ENCODE peak calls at places on chromosomes 16 and 17, in nine cellular contexts. W, A, M, O, G, R, J, C and K are unnamed samples.
A peak's percentile ranks its signal among the peaks of the same experiment; 100 is the strongest.

GRCh38 chr16:84643677-84644076 is 4.6 kb upstream of the KLHL36 start:
- DNase-seq in O (no peak), G (no peak), R (no peak), A (no peak), W (peak; percentile 22), M (no peak), C (no peak), J (no peak), K (no peak)

GRCh38 chr17:71334041-71334781 is 786.6 kb upstream of the SOX9 start:
- DNase-seq in R (no peak), A (no peak), G (no peak), C (no peak), O (no peak), J (no peak), M (no peak), W (peak; percentile 16), K (no peak)

GRCh38 chr17:78716292-78716691 is 65.8 kb downstream of the CYTH1 start:
- DNase-seq in C (no peak), J (no peak), O (no peak), G (no peak), A (no peak), M (no peak), W (no peak), R (no peak), K (no peak)

GRCh38 chr17:5544115-5544514 is 40.2 kb downstream of the NLRP1 start:
- DNase-seq in A (no peak), M (no peak), W (no peak), C (no peak), O (no peak), J (no peak), R (no peak), G (no peak), K (peak; percentile 44)

GRCh38 chr17:36888236-36888957 is 48.9 kb upstream of the LHX1 start:
- DNase-seq in G (no peak), W (no peak), J (no peak), A (no peak), M (no peak), O (no peak), R (no peak), C (no peak), K (no peak)

GRCh38 chr17:77318491-77319210 is 177.9 kb downstream of the SEC14L1 start:
- DNase-seq in A (no peak), J (peak; percentile 66), R (no peak), O (no peak), G (no peak), W (peak; percentile 54), C (no peak), M (no peak), K (peak; percentile 70)

GRCh38 chr17:6936370-6937028 is 59.4 kb upstream of the ALOX12 start:
- DNase-seq in A (no peak), G (no peak), M (peak; percentile 57), J (peak; percentile 52), C (no peak), O (no peak), R (no peak), W (peak; percentile 22), K (no peak)

GRCh38 chr16:1745900-1746692 is 25.2 kb downstream of the NME3 start:
- DNase-seq in O (no peak), R (no peak), A (peak; percentile 37), C (no peak), W (peak; percentile 55), G (no peak), M (no peak), J (no peak), K (no peak)

DNA sequence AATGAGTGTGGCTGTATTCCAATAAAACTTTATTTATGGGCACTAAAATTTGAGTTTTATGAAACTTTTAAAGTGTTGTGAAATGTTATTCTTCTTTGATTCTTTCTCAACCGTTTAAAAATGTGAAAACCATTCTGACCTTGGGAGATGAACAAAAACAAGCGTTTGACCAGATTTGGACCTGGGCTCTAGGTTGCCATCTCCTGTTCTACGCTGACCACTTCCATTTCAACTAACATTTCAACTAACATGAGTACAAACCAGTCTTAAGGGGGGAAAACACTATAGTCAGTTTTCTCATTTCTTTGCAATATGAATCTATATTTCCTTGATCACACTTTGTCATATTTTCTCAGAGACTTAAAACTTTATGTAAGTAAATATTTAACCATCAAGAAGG is 118.4 kb upstream of the IRX5 start:
- DNase-seq in R (no peak), W (peak; percentile 21), J (no peak), O (no peak), G (no peak), A (no peak), C (no peak), M (no peak), K (no peak)
- TF ChIP-seq CTCF in R (no peak), W (peak; percentile 22), J (no peak), O (no peak), G (no peak), A (peak; percentile 28), C (no peak), M (no peak), K (peak; percentile 61)

GRCh38 chr16:58462997-58463891 is 36.7 kb upstream of the NDRG4 start:
- DNase-seq in G (peak; percentile 32), M (peak; percentile 36), O (no peak), A (no peak), W (no peak), C (no peak), R (peak; percentile 43), J (peak; percentile 62), K (no peak)

GRCh38 chr16:58464047-58464915 is 35.7 kb upstream of the NDRG4 start:
- DNase-seq in G (no peak), R (no peak), M (peak; percentile 62), O (no peak), J (peak; percentile 56), A (no peak), C (no peak), W (no peak), K (no peak)

GRCh38 chr16:58466396-58466795 is 33.5 kb upstream of the NDRG4 start:
- DNase-seq in W (no peak), R (no peak), J (no peak), G (no peak), M (no peak), C (no peak), A (no peak), O (no peak), K (no peak)

GRCh38 chr16:58465817-58466216 is 34.1 kb upstream of the NDRG4 start:
- DNase-seq in O (no peak), A (no peak), J (no peak), C (no peak), M (no peak), W (no peak), G (no peak), R (no peak), K (no peak)

DNA sequence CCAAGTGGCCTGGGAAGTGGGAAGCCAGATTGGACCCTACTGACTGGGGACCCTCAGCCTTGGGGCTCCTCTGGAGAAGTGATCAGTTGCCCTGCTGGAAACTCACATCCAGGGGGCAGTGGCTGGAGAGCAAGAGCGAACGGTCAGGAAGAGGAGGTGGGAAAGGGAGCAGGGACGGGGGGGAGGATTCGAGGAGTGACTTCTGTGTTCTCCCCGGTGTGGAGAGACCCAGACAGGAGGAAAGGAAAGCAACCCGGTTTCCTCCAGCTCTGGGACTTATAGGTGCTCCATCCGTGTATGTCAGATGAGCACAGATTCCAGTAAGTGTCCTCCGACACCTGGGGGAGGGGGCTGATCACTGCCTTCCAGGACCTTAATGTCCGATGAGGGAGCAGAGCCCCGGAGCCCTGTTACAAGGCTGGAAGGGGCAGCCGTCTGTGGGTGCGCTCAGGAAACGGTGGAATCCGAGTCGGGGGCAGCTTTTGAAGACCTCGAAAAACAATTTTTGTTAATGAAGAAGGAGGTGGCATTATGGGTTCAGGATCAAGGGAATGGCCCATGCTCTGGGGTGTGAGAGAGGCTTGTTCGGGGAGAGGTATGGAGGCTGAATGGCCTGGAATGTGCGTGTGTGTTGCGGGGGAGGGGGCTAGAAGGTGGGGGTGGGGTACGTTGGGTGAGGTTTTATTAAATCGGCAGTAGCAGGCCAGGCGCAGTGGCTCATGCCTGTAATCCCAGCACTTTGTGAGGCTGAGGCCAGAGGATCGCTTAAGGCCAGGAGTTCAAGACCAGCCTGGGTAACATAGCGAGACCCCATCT is 34.8 kb upstream of the NDRG4 start:
- DNase-seq in O (no peak), R (no peak), M (peak; percentile 59), J (peak; percentile 67), C (no peak), W (no peak), G (no peak), A (no peak), K (no peak)
- TF ChIP-seq CTCF in O (no peak), R (no peak), M (peak; percentile 24), J (no peak), C (no peak), W (no peak), G (no peak), A (no peak), K (peak; percentile 49)

GRCh38 chr16:54937673-54938350 is 7.1 kb downstream of the IRX5 start:
- DNase-seq in G (no peak), O (no peak), M (no peak), J (no peak), R (no peak), C (no peak), W (no peak), A (no peak), K (peak; percentile 72)

GRCh38 chr16:54935411-54936085 is 4.9 kb downstream of the IRX5 start:
- DNase-seq in M (no peak), R (no peak), G (no peak), W (no peak), C (no peak), J (no peak), A (no peak), O (no peak), K (no peak)

GRCh38 chr16:54936086-54936978 is 5.7 kb downstream of the IRX5 start:
- DNase-seq in M (peak; percentile 26), R (no peak), A (no peak), J (no peak), G (no peak), O (no peak), W (peak; percentile 57), C (no peak), K (no peak)

GRCh38 chr16:54938351-54939346 is 8.0 kb downstream of the IRX5 start:
- DNase-seq in G (no peak), C (no peak), M (no peak), R (no peak), A (no peak), J (no peak), O (no peak), W (no peak), K (peak; percentile 73)

GRCh38 chr16:54936979-54937672 is 6.5 kb downstream of the IRX5 start:
- DNase-seq in W (peak; percentile 65), O (no peak), G (peak; percentile 58), C (no peak), J (no peak), M (peak; percentile 38), A (no peak), R (no peak), K (peak; percentile 72)
- TF ChIP-seq CTCF in W (peak; percentile 57), O (peak; percentile 45), G (peak; percentile 87), C (no peak), J (no peak), M (peak; percentile 66), A (peak; percentile 76), R (no peak), K (peak; percentile 82)

GRCh38 chr16:57830890-57831484 is 28.7 kb upstream of the KIFC3 start:
- DNase-seq in R (no peak), C (no peak), J (no peak), O (no peak), M (no peak), G (no peak), W (no peak), A (no peak), K (no peak)

GRCh38 chr16:57829969-57830360 is 27.7 kb upstream of the KIFC3 start:
- DNase-seq in C (no peak), M (no peak), W (no peak), J (no peak), A (no peak), R (no peak), O (no peak), G (no peak), K (no peak)

GRCh38 chr16:57826706-57827625 is 24.7 kb upstream of the KIFC3 start:
- DNase-seq in O (no peak), J (peak; percentile 65), M (no peak), C (no peak), W (no peak), R (no peak), A (no peak), G (no peak), K (no peak)

GRCh38 chr16:57826040-57826434 is 23.7 kb upstream of the KIFC3 start:
- DNase-seq in J (no peak), M (no peak), R (no peak), O (no peak), W (no peak), A (no peak), C (no peak), G (no peak), K (no peak)

DNA sequence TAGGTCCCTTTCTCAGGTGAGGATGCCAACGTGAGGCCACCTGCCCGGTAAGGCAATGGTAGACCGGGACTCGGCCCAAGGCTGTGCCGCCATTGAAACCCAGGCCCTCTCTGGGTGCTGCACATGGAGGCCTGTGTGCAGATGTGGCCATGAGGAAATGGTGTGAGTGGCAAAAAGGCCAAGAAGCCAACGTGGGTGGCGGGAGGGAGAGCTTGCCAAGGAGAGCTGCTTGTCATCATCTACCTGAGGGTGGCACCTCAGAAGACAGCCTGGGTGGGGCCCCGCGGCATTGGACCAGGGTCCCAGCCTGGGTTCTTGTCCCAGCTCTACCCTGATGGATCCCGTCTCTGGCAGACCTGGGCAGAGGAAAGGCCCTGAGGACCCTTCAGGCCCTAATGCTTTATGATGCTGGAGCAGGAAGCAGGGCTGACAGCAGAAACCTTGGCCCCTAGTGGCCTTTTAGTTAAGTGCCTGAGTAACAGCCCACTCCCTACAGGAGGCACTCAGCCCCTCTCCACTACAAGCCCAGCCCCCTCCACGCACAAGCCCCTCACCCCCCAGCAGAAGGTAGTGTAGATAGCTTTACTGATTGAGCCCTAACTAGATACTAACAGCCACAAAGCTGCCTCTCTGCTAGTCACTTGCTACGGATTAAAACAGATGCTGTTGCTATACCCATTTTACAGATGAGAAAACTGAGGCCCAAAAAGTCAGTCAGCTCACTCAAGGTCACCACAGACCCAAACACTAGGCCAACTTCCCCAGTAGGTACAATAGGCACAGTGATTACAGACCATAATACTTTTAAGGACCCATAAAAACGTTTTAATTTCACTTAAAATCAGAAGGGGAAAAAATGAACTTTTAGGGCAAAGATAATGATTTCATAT is 26.2 kb upstream of the KIFC3 start:
- DNase-seq in R (no peak), O (no peak), J (no peak), W (no peak), A (no peak), M (no peak), C (no peak), G (no peak), K (no peak)
- TF ChIP-seq CTCF in R (no peak), O (no peak), J (no peak), W (no peak), A (peak; percentile 9), M (no peak), C (no peak), G (no peak), K (peak; percentile 15)